ENCODE peak calls at places on chromosome 18, in five cellular contexts. C is SK-N-SH, D is foreskin keratinocyte, X is epithelial cell of prostate, J is breast epithelium. K is an unnamed sample.

GRCh38 chr18:28045880-28046279 is 131.1 kb downstream of the CDH2 start:
- DNase-seq in C (no peak), D (no peak), X (no peak), J (no peak), K (no peak)

GRCh38 chr18:23977103-23977502 is 37.5 kb upstream of the TTC39C start:
- DNase-seq in C (no peak), D (no peak), X (no peak), J (no peak), K (no peak)

GRCh38 chr18:75247601-75248421 is 37.2 kb downstream of the TSHZ1 start:
- DNase-seq in C (no peak), D (peak; percentile 62), X (no peak), J (no peak), K (no peak)

GRCh38 chr18:22609642-22610041 is 191.9 kb upstream of the CTAGE1 start:
- DNase-seq in C (no peak), D (no peak), X (no peak), J (peak; percentile 35), K (no peak)

GRCh38 chr18:23494992-23495391 is 8.3 kb upstream of the RMC1 start:
- DNase-seq in C (no peak), D (peak; percentile 81), X (peak; percentile 63), J (no peak), K (no peak)

GRCh38 chr18:35458677-35459441 is 38.9 kb downstream of the INO80C start:
- DNase-seq in C (no peak), D (peak; percentile 64), X (no peak), J (no peak), K (no peak)

GRCh38 chr18:48801728-48802542 is 148.8 kb downstream of the SMAD7 start:
- DNase-seq in C (no peak), D (no peak), X (no peak), J (no peak), K (no peak)

GRCh38 chr18:23115683-23116096 is 19.6 kb upstream of the CABLES1 start:
- DNase-seq in C (no peak), D (peak; percentile 94), X (peak; percentile 97), J (peak; percentile 43), K (no peak)

GRCh38 chr18:9263264-9263663 is 71.3 kb upstream of the TWSG1 start:
- DNase-seq in C (no peak), D (no peak), X (no peak), J (no peak), K (no peak)

GRCh38 chr18:48330016-48330991 is 78.9 kb downstream of the ZBTB7C start:
- DNase-seq in C (no peak), D (peak; percentile 94), X (peak; percentile 83), J (peak; percentile 52), K (no peak)

GRCh38 chr18:59623456-59624383 is 73.5 kb downstream of the CCBE1 start:
- DNase-seq in C (no peak), D (peak; percentile 26), X (no peak), J (no peak), K (no peak)

GRCh38 chr18:25898965-25899364 is 191.4 kb downstream of the SS18 start:
- DNase-seq in C (peak; percentile 19), D (no peak), X (no peak), J (no peak), K (no peak)

GRCh38 chr18:68147728-68148127 is 567.2 kb downstream of the TMX3 start:
- DNase-seq in C (no peak), D (no peak), X (no peak), J (no peak), K (no peak)

GRCh38 chr18:52907942-52908341 is 567.9 kb downstream of the DCC start:
- DNase-seq in C (no peak), D (no peak), X (no peak), J (no peak), K (no peak)

GRCh38 chr18:53756607-53756972 is 467.9 kb downstream of the MBD2 start:
- DNase-seq in C (no peak), D (no peak), X (no peak), J (no peak), K (no peak)

GRCh38 chr18:48902856-48903601 is 47.7 kb downstream of the SMAD7 start:
- DNase-seq in C (no peak), D (no peak), X (no peak), J (peak; percentile 26), K (peak; percentile 32)

GRCh38 chr18:2188258-2188657 is 383.0 kb downstream of the METTL4 start:
- DNase-seq in C (no peak), D (no peak), X (no peak), J (no peak), K (no peak)

GRCh38 chr18:22223263-22223960 is 54.0 kb downstream of the GATA6 start:
- DNase-seq in C (no peak), D (peak; percentile 96), X (peak; percentile 98), J (peak; percentile 93), K (no peak)

GRCh38 chr18:36734589-36734988 is 94.2 kb downstream of the TPGS2 start:
- DNase-seq in C (peak; percentile 55), D (no peak), X (no peak), J (no peak), K (no peak)
- H3K27ac ChIP-seq in C (no peak overlapping the region), D (no peak overlapping the region), X (no peak overlapping the region), J (peak overlapping the region; percentile 34), K (no peak overlapping the region)

GRCh38 chr18:76428396-76429261 is 66.4 kb downstream of the ZNF516 start:
- DNase-seq in C (no peak), D (no peak), X (no peak), J (no peak), K (no peak)
- H3K27ac ChIP-seq in C (no peak overlapping the region), D (no peak overlapping the region), X (no peak overlapping the region), J (no peak overlapping the region), K (no peak overlapping the region)

DNA sequence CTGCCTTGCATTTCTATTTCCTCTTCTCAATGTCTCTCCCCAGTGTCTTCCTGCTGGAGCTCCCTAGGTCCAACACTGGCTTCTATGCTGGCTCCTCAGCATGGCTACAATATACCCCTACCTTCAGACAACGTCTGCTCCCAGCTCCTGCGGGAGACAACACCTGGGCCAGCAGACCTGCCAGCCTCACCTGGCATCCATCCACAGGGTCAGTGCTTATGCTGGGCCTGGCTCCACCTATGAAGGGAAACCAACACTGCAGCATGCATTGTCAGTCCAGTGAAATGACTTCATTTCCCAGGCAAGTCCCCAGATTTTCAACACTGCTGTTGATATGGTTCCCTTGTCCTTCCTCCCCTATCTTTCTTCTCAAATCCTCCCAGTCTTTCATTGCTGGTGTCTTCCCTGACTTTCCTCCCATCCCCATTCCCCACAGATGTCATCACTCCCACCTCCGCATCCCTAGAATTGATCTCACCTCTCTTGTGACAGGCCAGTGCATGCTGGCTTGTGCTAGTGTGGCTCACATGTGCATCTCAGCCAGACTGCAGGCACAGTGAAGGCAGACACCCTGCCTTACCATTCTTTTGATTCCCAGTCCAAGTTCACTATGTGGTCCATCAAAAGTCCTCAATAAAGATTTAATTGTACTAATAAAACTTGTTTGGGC is 98.0 kb downstream of the MYO5B start:
- DNase-seq in C (no peak), D (no peak), X (peak; percentile 69), J (no peak), K (no peak)
- H3K27ac ChIP-seq in C (no peak overlapping the region), D (peak overlapping the region; percentile 59), X (peak overlapping the region; percentile 94), J (peak overlapping the region; percentile 86), K (no peak overlapping the region)

GRCh38 chr18:6497543-6497942 is 82.8 kb upstream of the L3MBTL4 start:
- DNase-seq in C (no peak), D (no peak), X (no peak), J (no peak), K (no peak)

DNA sequence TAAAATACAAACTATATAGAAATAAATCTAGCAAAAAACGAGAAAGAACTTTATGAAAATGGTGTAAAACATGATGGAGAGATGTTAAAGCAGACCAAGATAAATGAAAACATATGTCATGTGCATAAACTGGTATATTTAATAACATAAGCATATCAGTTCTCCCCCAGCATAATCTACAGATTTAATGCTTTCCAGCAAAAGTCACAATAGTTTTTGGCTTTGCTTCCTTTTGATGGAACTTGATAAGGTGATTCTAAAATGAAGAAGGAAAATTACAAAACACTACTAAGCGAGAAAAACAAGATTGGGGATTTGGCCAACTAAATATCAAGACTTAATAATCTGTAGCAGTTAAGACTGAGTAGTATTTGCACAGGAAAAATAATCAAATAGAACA is 83.6 kb upstream of the L3MBTL4 start:
- DNase-seq in C (peak; percentile 49), D (no peak), X (no peak), J (no peak), K (no peak)
- H3K27ac ChIP-seq in C (no peak overlapping the region), D (no peak overlapping the region), X (no peak overlapping the region), J (no peak overlapping the region), K (no peak overlapping the region)

GRCh38 chr18:73735836-73736235 is 411.8 kb downstream of the FBXO15 start:
- DNase-seq in C (no peak), D (no peak), X (no peak), J (no peak), K (no peak)

GRCh38 chr18:73733376-73733775 is 414.3 kb downstream of the FBXO15 start:
- DNase-seq in C (no peak), D (no peak), X (no peak), J (no peak), K (no peak)

GRCh38 chr18:73728657-73729056 is 419.0 kb downstream of the FBXO15 start:
- DNase-seq in C (no peak), D (no peak), X (no peak), J (no peak), K (no peak)

GRCh38 chr18:73737990-73738389 is 409.6 kb downstream of the FBXO15 start:
- DNase-seq in C (no peak), D (peak; percentile 69), X (no peak), J (no peak), K (no peak)

DNA sequence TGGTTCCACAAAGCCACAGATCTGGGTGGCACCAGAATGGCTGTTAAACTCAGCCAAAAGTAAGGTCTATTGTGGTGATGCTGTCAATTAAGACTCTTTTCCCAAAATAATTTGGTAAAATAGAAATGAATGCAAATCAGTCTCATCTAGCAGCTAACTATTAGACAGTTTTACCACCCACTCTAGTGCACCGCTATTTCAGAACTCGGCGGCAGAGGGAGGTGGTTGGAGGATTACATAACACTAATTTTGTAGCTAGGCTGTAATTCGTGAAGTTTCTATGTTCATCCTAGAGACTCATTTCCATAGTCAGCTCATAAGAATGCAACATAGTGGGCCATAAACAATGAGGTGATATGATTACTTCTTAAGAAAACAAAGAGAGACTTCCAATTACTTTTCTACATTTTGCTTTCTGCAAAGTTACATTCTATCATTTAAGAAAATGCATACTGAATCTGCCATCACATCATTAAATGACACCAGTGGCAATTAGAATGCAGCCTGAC is 413.8 kb downstream of the FBXO15 start:
- DNase-seq in C (no peak), D (no peak), X (no peak), J (no peak), K (no peak)
- H3K27ac ChIP-seq in C (no peak overlapping the region), D (no peak overlapping the region), X (no peak overlapping the region), J (no peak overlapping the region), K (no peak overlapping the region)

DNA sequence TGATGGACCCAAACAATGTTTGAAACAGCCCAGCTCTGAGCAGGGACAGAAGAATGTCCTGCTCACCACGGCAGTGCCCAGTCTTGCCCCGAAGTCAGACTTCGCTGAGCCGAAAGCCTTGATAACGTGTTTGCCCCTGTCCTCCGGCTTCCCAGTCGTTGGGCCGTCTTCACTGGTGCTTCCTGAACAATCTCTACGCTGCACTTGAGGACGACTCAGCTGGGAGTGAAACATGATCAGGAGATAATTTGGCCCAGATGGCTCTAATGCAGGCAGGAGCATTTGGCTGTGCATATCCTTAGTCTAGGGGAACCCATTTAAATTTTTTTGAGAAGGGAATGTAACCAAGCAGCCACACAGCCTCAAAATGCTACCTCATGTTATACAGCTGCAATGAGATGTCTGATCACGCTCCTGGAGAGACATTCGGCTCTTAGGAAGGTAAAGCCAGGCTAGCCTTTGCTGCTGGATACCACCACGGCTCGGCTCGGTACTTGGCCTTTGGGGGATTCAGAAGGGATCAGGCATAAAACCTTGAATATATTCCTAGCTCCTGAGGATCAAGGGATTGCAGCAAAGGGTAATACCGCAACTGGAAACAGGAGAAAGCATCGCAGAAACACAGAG is 43.6 kb downstream of the FECH start:
- DNase-seq in C (peak; percentile 36), D (peak; percentile 48), X (peak; percentile 16), J (no peak), K (no peak)
- H3K27ac ChIP-seq in C (no peak overlapping the region), D (no peak overlapping the region), X (peak overlapping the region; percentile 81), J (no peak overlapping the region), K (no peak overlapping the region)